ENCODE peak calls at places on chromosomes 2 and 18, in seven cellular contexts. C is tibial nerve; Y is H9; P is Calu3; N is CD8-positive, alpha-beta T cell; J is fibroblast of lung; M is right atrium auricular region. O is an unnamed sample.

GRCh38 chr2:39266139-39266805 is 22.5 kb upstream of the CDKL4 start:
- DNase-seq in C (no peak), Y (no peak), P (no peak), N (no peak), J (peak; percentile 11), M (no peak), O (no peak)

GRCh38 chr2:226839960-226840359 is 4.1 kb downstream of the RHBDD1 start:
- DNase-seq in C (no peak), Y (no peak), P (no peak), N (no peak), J (no peak), M (no peak), O (no peak)

GRCh38 chr2:27270680-27271079 is 4.6 kb upstream of the DNAJC5G start:
- DNase-seq in C (no peak), Y (no peak), P (no peak), N (no peak), J (no peak), M (no peak), O (no peak)

GRCh38 chr2:3343012-3343411 is 34.6 kb downstream of the EIPR1 start:
- DNase-seq in C (no peak), Y (no peak), P (no peak), N (no peak), J (no peak), M (no peak), O (no peak)

GRCh38 chr2:100182494-100183355 is 40.3 kb upstream of the AFF3 start:
- DNase-seq in C (no peak), Y (peak; percentile 52), P (no peak), N (no peak), J (no peak), M (no peak), O (no peak)

GRCh38 chr18:25279961-25280360 is 72.0 kb downstream of the ZNF521 start:
- DNase-seq in C (no peak), Y (no peak), P (no peak), N (no peak), J (no peak), M (no peak), O (no peak)

GRCh38 chr2:30721668-30722647 is 85.3 kb downstream of the CAPN13 start:
- DNase-seq in C (no peak), Y (no peak), P (no peak), N (no peak), J (no peak), M (peak; percentile 44), O (no peak)

GRCh38 chr18:55262021-55262560 is 302.8 kb upstream of the CCDC68 start:
- DNase-seq in C (no peak), Y (no peak), P (no peak), N (no peak), J (no peak), M (no peak), O (no peak)

GRCh38 chr2:157444643-157445040 is 753 bp upstream of the CYTIP start:
- DNase-seq in C (no peak), Y (no peak), P (no peak), N (no peak), J (no peak), M (no peak), O (no peak)

GRCh38 chr2:75675908-75676307 is 29.3 kb downstream of the MRPL19 start:
- DNase-seq in C (no peak), Y (no peak), P (no peak), N (no peak), J (no peak), M (no peak), O (no peak)

GRCh38 chr2:142874293-142874814 is 3.1 kb upstream of the KYNU start:
- DNase-seq in C (no peak), Y (no peak), P (peak; percentile 81), N (no peak), J (peak; percentile 97), M (no peak), O (no peak)

GRCh38 chr2:150732491-150732890 is 245.0 kb upstream of the RND3 start:
- DNase-seq in C (no peak), Y (no peak), P (no peak), N (no peak), J (no peak), M (no peak), O (no peak)

GRCh38 chr2:165056585-165056984 is 101.3 kb upstream of the SLC38A11 start:
- DNase-seq in C (no peak), Y (no peak), P (no peak), N (no peak), J (no peak), M (no peak), O (no peak)

GRCh38 chr2:28294451-28294850 is 98.2 kb upstream of the FOSL2 start:
- DNase-seq in C (no peak), Y (no peak), P (no peak), N (no peak), J (no peak), M (no peak), O (no peak)

GRCh38 chr2:42030829-42031228 is 17.0 kb upstream of the PKDCC start:
- DNase-seq in C (no peak), Y (no peak), P (no peak), N (no peak), J (no peak), M (no peak), O (no peak)

GRCh38 chr2:234861841-234862735 is 89.7 kb upstream of the SH3BP4 start:
- DNase-seq in C (no peak), Y (no peak), P (no peak), N (no peak), J (no peak), M (no peak), O (no peak)

GRCh38 chr18:68713791-68714190 is 1.1 kb downstream of the TMX3 start:
- DNase-seq in C (no peak), Y (no peak), P (no peak), N (no peak), J (no peak), M (no peak), O (no peak)

GRCh38 chr18:46407471-46408166 is 249.4 kb downstream of the LOXHD1 start:
- DNase-seq in C (no peak), Y (no peak), P (no peak), N (no peak), J (no peak), M (no peak), O (no peak)

GRCh38 chr2:69997296-69998184 is 36.1 kb upstream of the ASPRV1 start:
- DNase-seq in C (peak; percentile 4), Y (peak; percentile 53), P (peak; percentile 6), N (no peak), J (no peak), M (no peak), O (no peak)

GRCh38 chr2:17813742-17814458 is 2.4 kb upstream of the MSGN1 start:
- DNase-seq in C (no peak), Y (no peak), P (no peak), N (no peak), J (no peak), M (no peak), O (no peak)

GRCh38 chr2:27217173-27218121 is at the start of gene CAD:
- DNase-seq in C (peak; percentile 74), Y (peak; percentile 86), P (peak; percentile 90), N (peak; percentile 86), J (peak; percentile 80), M (peak; percentile 78), O (peak; percentile 71)

GRCh38 chr2:88239781-88240180 is 69.6 kb downstream of the THNSL2 start:
- DNase-seq in C (no peak), Y (no peak), P (no peak), N (peak; percentile 17), J (no peak), M (no peak), O (no peak)

GRCh38 chr2:183222751-183223150 is 98.5 kb downstream of the NUP35 start:
- DNase-seq in C (no peak), Y (no peak), P (no peak), N (no peak), J (no peak), M (no peak), O (no peak)

GRCh38 chr2:98550165-98550564 is 58.1 kb downstream of the COA5 start:
- DNase-seq in C (no peak), Y (no peak), P (no peak), N (no peak), J (no peak), M (peak; percentile 43), O (no peak)

GRCh38 chr2:85397925-85398331 is 12.2 kb downstream of the CAPG start:
- DNase-seq in C (no peak), Y (no peak), P (no peak), N (no peak), J (no peak), M (no peak), O (no peak)

GRCh38 chr18:77133920-77134496 is 1.4 kb upstream of the MBP start:
- DNase-seq in C (peak; percentile 42), Y (no peak), P (peak; percentile 43), N (no peak), J (no peak), M (no peak), O (no peak)

GRCh38 chr18:13290856-13291271 is 72.3 kb downstream of the LDLRAD4 start:
- DNase-seq in C (no peak), Y (no peak), P (no peak), N (peak; percentile 39), J (no peak), M (no peak), O (no peak)

GRCh38 chr18:13503839-13504238 is 222.5 kb downstream of the FAM210A start:
- DNase-seq in C (no peak), Y (no peak), P (no peak), N (no peak), J (no peak), M (no peak), O (no peak)

GRCh38 chr2:71620116-71620515 is 166.8 kb downstream of the DYSF start:
- DNase-seq in C (no peak), Y (peak; percentile 20), P (no peak), N (no peak), J (no peak), M (peak; percentile 46), O (no peak)

GRCh38 chr2:12929806-12930205 is 213.1 kb downstream of the TRIB2 start:
- DNase-seq in C (no peak), Y (no peak), P (no peak), N (no peak), J (no peak), M (no peak), O (no peak)

GRCh38 chr18:36149514-36150289 is 20.0 kb downstream of the ELP2 start:
- DNase-seq in C (no peak), Y (no peak), P (no peak), N (no peak), J (no peak), M (no peak), O (no peak)
- TF ChIP-seq CTCF in C (no peak), Y (no peak), P (no peak), N (no peak), J (no peak), M (no peak), O (no peak)

GRCh38 chr2:230950833-230951339 is 25.8 kb upstream of the GPR55 start:
- DNase-seq in C (no peak), Y (no peak), P (no peak), N (no peak), J (no peak), M (no peak), O (no peak)
- TF ChIP-seq CTCF in C (no peak), Y (no peak), P (no peak), N (no peak), J (no peak), M (no peak), O (no peak)

GRCh38 chr2:179939282-179939681 is 67.8 kb downstream of the CWC22 start:
- DNase-seq in C (no peak), Y (no peak), P (no peak), N (no peak), J (no peak), M (no peak), O (no peak)
- TF ChIP-seq CTCF in C (no peak), Y (no peak), P (no peak), N (no peak), J (no peak), M (no peak), O (no peak)

GRCh38 chr18:57249109-57249508 is 102.2 kb downstream of the BOD1L2 start:
- DNase-seq in C (no peak), Y (no peak), P (no peak), N (no peak), J (no peak), M (no peak), O (no peak)
- TF ChIP-seq CTCF in C (no peak), Y (no peak), P (no peak), N (no peak), J (no peak), M (no peak), O (no peak)

O was measured in omental fat pad.